ENCODE peak calls at places on chromosomes 4 and X, in ten cellular contexts. One of them, this sample, is unnamed.

GRCh38 chrX:100663651-100664050 is 19.7 kb downstream of the SRPX2 start:
- DNase-seq in heart left ventricle: no peak
- DNase-seq in suprapubic skin: no peak
- DNase-seq in NB4: no peak
- DNase-seq in breast epithelium: no peak
- DNase-seq in tibial nerve: no peak
- DNase-seq in Peyer's patch: no peak
- DNase-seq in HepG2: no peak
- DNase-seq in spleen: no peak
- DNase-seq in uterus: no peak
- DNase-seq in this sample: no peak

GRCh38 chr4:97605927-97606326 is 537.3 kb downstream of the STPG2 start:
- DNase-seq in heart left ventricle: no peak
- DNase-seq in suprapubic skin: no peak
- DNase-seq in NB4: no peak
- DNase-seq in breast epithelium: no peak
- DNase-seq in tibial nerve: no peak
- DNase-seq in Peyer's patch: no peak
- DNase-seq in HepG2: no peak
- DNase-seq in spleen: no peak
- DNase-seq in uterus: no peak
- DNase-seq in this sample: no peak

GRCh38 chr4:98745372-98745771 is 87.0 kb upstream of the TSPAN5 start:
- DNase-seq in heart left ventricle: no peak
- DNase-seq in suprapubic skin: no peak
- DNase-seq in NB4: peak; percentile 49
- DNase-seq in breast epithelium: no peak
- DNase-seq in tibial nerve: no peak
- DNase-seq in Peyer's patch: no peak
- DNase-seq in HepG2: peak; percentile 23
- DNase-seq in spleen: no peak
- DNase-seq in uterus: no peak
- DNase-seq in this sample: peak; percentile 62

GRCh38 chr4:39825741-39826231 is 127.8 kb downstream of the UBE2K start:
- DNase-seq in heart left ventricle: no peak
- DNase-seq in suprapubic skin: no peak
- DNase-seq in NB4: no peak
- DNase-seq in breast epithelium: no peak
- DNase-seq in tibial nerve: no peak
- DNase-seq in Peyer's patch: no peak
- DNase-seq in HepG2: no peak
- DNase-seq in spleen: no peak
- DNase-seq in uterus: no peak
- DNase-seq in this sample: no peak

GRCh38 chr4:116180056-116180690 is 905.2 kb downstream of the TRAM1L1 start:
- DNase-seq in heart left ventricle: no peak
- DNase-seq in suprapubic skin: no peak
- DNase-seq in NB4: peak; percentile 14
- DNase-seq in breast epithelium: no peak
- DNase-seq in tibial nerve: no peak
- DNase-seq in Peyer's patch: no peak
- DNase-seq in HepG2: no peak
- DNase-seq in spleen: no peak
- DNase-seq in uterus: no peak
- DNase-seq in this sample: peak; percentile 8

GRCh38 chr4:2259541-2260267 is 2.2 kb downstream of the MXD4 start:
- DNase-seq in heart left ventricle: peak; percentile 18
- DNase-seq in suprapubic skin: peak; percentile 76
- DNase-seq in NB4: no peak
- DNase-seq in breast epithelium: peak; percentile 43
- DNase-seq in tibial nerve: no peak
- DNase-seq in Peyer's patch: peak; percentile 46
- DNase-seq in HepG2: no peak
- DNase-seq in spleen: peak; percentile 78
- DNase-seq in uterus: peak; percentile 16
- DNase-seq in this sample: no peak

GRCh38 chrX:45537936-45538335 is 337.3 kb upstream of the DIPK2B start:
- DNase-seq in heart left ventricle: no peak
- DNase-seq in suprapubic skin: no peak
- DNase-seq in NB4: no peak
- DNase-seq in breast epithelium: no peak
- DNase-seq in tibial nerve: no peak
- DNase-seq in Peyer's patch: no peak
- DNase-seq in HepG2: no peak
- DNase-seq in spleen: no peak
- DNase-seq in uterus: no peak
- DNase-seq in this sample: no peak

GRCh38 chrX:39915081-39915480 is 182.7 kb downstream of the BCOR start:
- DNase-seq in heart left ventricle: no peak
- DNase-seq in suprapubic skin: no peak
- DNase-seq in NB4: no peak
- DNase-seq in breast epithelium: no peak
- DNase-seq in tibial nerve: no peak
- DNase-seq in Peyer's patch: no peak
- DNase-seq in HepG2: no peak
- DNase-seq in spleen: no peak
- DNase-seq in uterus: no peak
- DNase-seq in this sample: no peak

GRCh38 chr4:3387943-3388348 is 53.8 kb upstream of the HGFAC start:
- DNase-seq in heart left ventricle: peak; percentile 89
- DNase-seq in suprapubic skin: peak; percentile 92
- DNase-seq in NB4: peak; percentile 56
- DNase-seq in breast epithelium: peak; percentile 74
- DNase-seq in tibial nerve: peak; percentile 86
- DNase-seq in Peyer's patch: no peak
- DNase-seq in HepG2: no peak
- DNase-seq in spleen: peak; percentile 91
- DNase-seq in uterus: peak; percentile 71
- DNase-seq in this sample: no peak

GRCh38 chrX:40570346-40571093 is 10.2 kb upstream of the ATP6AP2 start:
- DNase-seq in heart left ventricle: no peak
- DNase-seq in suprapubic skin: no peak
- DNase-seq in NB4: peak; percentile 73
- DNase-seq in breast epithelium: no peak
- DNase-seq in tibial nerve: no peak
- DNase-seq in Peyer's patch: no peak
- DNase-seq in HepG2: no peak
- DNase-seq in spleen: no peak
- DNase-seq in uterus: no peak
- DNase-seq in this sample: no peak

GRCh38 chr4:112604590-112604989 is 32.1 kb downstream of the ZGRF1 start:
- DNase-seq in heart left ventricle: peak; percentile 19
- DNase-seq in suprapubic skin: no peak
- DNase-seq in NB4: peak; percentile 51
- DNase-seq in breast epithelium: no peak
- DNase-seq in tibial nerve: peak; percentile 64
- DNase-seq in Peyer's patch: no peak
- DNase-seq in HepG2: peak; percentile 39
- DNase-seq in spleen: no peak
- DNase-seq in uterus: no peak
- DNase-seq in this sample: peak; percentile 26

GRCh38 chr4:118942465-118942864 is 53.8 kb downstream of the SYNPO2 start:
- DNase-seq in heart left ventricle: no peak
- DNase-seq in suprapubic skin: no peak
- DNase-seq in NB4: peak; percentile 98
- DNase-seq in breast epithelium: no peak
- DNase-seq in tibial nerve: no peak
- DNase-seq in Peyer's patch: no peak
- DNase-seq in HepG2: no peak
- DNase-seq in spleen: no peak
- DNase-seq in uterus: no peak
- DNase-seq in this sample: no peak

GRCh38 chrX:134542485-134542884 is 82.5 kb downstream of the HPRT1 start:
- DNase-seq in heart left ventricle: peak; percentile 25
- DNase-seq in suprapubic skin: no peak
- DNase-seq in NB4: peak; percentile 89
- DNase-seq in breast epithelium: no peak
- DNase-seq in tibial nerve: no peak
- DNase-seq in Peyer's patch: no peak
- DNase-seq in HepG2: no peak
- DNase-seq in spleen: no peak
- DNase-seq in uterus: no peak
- DNase-seq in this sample: no peak

DNA sequence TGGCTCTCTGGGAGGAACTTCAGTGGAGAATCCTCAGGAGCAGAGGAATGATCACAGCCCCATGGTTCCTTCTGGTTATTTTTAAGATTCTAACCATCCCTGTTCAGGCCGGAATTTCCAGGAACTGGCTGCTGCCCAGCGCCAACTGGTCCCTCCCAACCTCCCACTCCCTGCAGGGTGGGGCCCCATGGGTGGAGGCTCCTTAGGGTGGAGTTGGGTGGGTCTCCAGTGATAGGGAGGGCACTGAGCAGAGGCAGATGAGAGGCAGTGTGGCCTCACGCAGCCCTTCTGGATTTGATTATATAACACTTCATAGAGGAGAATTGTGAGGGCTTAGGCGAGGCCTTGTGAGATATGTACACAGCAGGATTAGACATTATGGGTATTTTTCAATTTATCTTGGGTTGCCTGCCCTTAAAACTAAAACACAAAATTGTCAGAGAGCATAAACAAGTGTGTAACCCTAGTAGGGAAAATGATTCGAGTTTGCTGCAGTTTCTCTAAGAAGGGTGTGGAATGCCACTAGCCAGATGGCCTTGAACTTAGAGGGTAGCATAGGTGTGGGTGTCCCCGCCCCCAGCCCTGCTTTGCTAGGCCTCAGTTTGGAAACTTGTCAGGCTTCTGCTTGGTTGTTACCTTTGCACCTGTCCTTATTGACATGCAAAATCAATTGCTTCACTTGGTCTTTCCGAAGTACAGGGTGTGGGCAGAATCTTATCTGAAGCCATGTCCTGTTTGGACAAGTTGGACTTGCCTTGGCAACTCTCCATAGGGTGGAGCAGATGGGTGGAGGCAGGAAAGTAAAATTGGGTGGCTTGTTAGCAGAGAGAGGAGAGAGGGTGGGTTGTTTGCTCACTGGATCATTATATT is 9.3 kb downstream of the KLF3 start:
- DNase-seq in heart left ventricle: peak; percentile 64
- DNase-seq in suprapubic skin: peak; percentile 86
- DNase-seq in NB4: no peak
- DNase-seq in breast epithelium: no peak
- DNase-seq in tibial nerve: peak; percentile 41
- DNase-seq in Peyer's patch: peak; percentile 88
- DNase-seq in HepG2: peak; percentile 95
- DNase-seq in spleen: no peak
- DNase-seq in uterus: peak; percentile 63
- DNase-seq in this sample: peak; percentile 89
- TF ChIP-seq POLR2A in heart left ventricle: no peak
- TF ChIP-seq POLR2A in suprapubic skin: no peak
- TF ChIP-seq POLR2A in NB4: no peak
- TF ChIP-seq POLR2A in breast epithelium: no peak
- TF ChIP-seq POLR2A in tibial nerve: no peak
- TF ChIP-seq POLR2A in Peyer's patch: peak; percentile 63
- TF ChIP-seq POLR2A in HepG2: peak; percentile 80
- TF ChIP-seq POLR2A in spleen: no peak
- TF ChIP-seq POLR2A in uterus: no peak
- TF ChIP-seq POLR2A in this sample: peak; percentile 63

GRCh38 chrX:65634732-65635131 is 32.7 kb upstream of the MSN start:
- DNase-seq in heart left ventricle: no peak
- DNase-seq in suprapubic skin: no peak
- DNase-seq in NB4: no peak
- DNase-seq in breast epithelium: no peak
- DNase-seq in tibial nerve: no peak
- DNase-seq in Peyer's patch: no peak
- DNase-seq in HepG2: no peak
- DNase-seq in spleen: no peak
- DNase-seq in uterus: no peak
- DNase-seq in this sample: no peak
- TF ChIP-seq POLR2A in heart left ventricle: no peak
- TF ChIP-seq POLR2A in suprapubic skin: no peak
- TF ChIP-seq POLR2A in NB4: no peak
- TF ChIP-seq POLR2A in breast epithelium: no peak
- TF ChIP-seq POLR2A in tibial nerve: no peak
- TF ChIP-seq POLR2A in Peyer's patch: no peak
- TF ChIP-seq POLR2A in HepG2: no peak
- TF ChIP-seq POLR2A in spleen: no peak
- TF ChIP-seq POLR2A in uterus: no peak
- TF ChIP-seq POLR2A in this sample: no peak

GRCh38 chr4:44056721-44057151 is 391.9 kb downstream of the KCTD8 start:
- DNase-seq in heart left ventricle: no peak
- DNase-seq in suprapubic skin: no peak
- DNase-seq in NB4: no peak
- DNase-seq in breast epithelium: no peak
- DNase-seq in tibial nerve: no peak
- DNase-seq in Peyer's patch: no peak
- DNase-seq in HepG2: no peak
- DNase-seq in spleen: no peak
- DNase-seq in uterus: no peak
- DNase-seq in this sample: no peak
- TF ChIP-seq POLR2A in heart left ventricle: no peak
- TF ChIP-seq POLR2A in suprapubic skin: no peak
- TF ChIP-seq POLR2A in NB4: no peak
- TF ChIP-seq POLR2A in breast epithelium: no peak
- TF ChIP-seq POLR2A in tibial nerve: no peak
- TF ChIP-seq POLR2A in Peyer's patch: no peak
- TF ChIP-seq POLR2A in HepG2: no peak
- TF ChIP-seq POLR2A in spleen: no peak
- TF ChIP-seq POLR2A in uterus: no peak
- TF ChIP-seq POLR2A in this sample: no peak

GRCh38 chr4:88696620-88697019 is 1.0 kb downstream of the NAP1L5 start:
- DNase-seq in heart left ventricle: no peak
- DNase-seq in suprapubic skin: no peak
- DNase-seq in NB4: no peak
- DNase-seq in breast epithelium: no peak
- DNase-seq in tibial nerve: no peak
- DNase-seq in Peyer's patch: no peak
- DNase-seq in HepG2: no peak
- DNase-seq in spleen: no peak
- DNase-seq in uterus: no peak
- DNase-seq in this sample: no peak

GRCh38 chr4:88697113-88697512 is 516 bp downstream of the NAP1L5 start:
- DNase-seq in heart left ventricle: peak; percentile 29
- DNase-seq in suprapubic skin: no peak
- DNase-seq in NB4: peak; percentile 4
- DNase-seq in breast epithelium: no peak
- DNase-seq in tibial nerve: peak; percentile 17
- DNase-seq in Peyer's patch: no peak
- DNase-seq in HepG2: no peak
- DNase-seq in spleen: no peak
- DNase-seq in uterus: peak; percentile 48
- DNase-seq in this sample: peak; percentile 54

GRCh38 chr4:88693792-88694191 is 3.8 kb downstream of the NAP1L5 start:
- DNase-seq in heart left ventricle: no peak
- DNase-seq in suprapubic skin: no peak
- DNase-seq in NB4: no peak
- DNase-seq in breast epithelium: no peak
- DNase-seq in tibial nerve: no peak
- DNase-seq in Peyer's patch: no peak
- DNase-seq in HepG2: no peak
- DNase-seq in spleen: no peak
- DNase-seq in uterus: no peak
- DNase-seq in this sample: no peak

GRCh38 chr4:88698539-88698938 is 910 bp upstream of the NAP1L5 start:
- DNase-seq in heart left ventricle: no peak
- DNase-seq in suprapubic skin: no peak
- DNase-seq in NB4: no peak
- DNase-seq in breast epithelium: no peak
- DNase-seq in tibial nerve: no peak
- DNase-seq in Peyer's patch: no peak
- DNase-seq in HepG2: no peak
- DNase-seq in spleen: no peak
- DNase-seq in uterus: no peak
- DNase-seq in this sample: peak; percentile 31

GRCh38 chr4:88697588-88698329 is at the start of gene NAP1L5:
- DNase-seq in heart left ventricle: peak; percentile 78
- DNase-seq in suprapubic skin: peak; percentile 80
- DNase-seq in NB4: peak; percentile 55
- DNase-seq in breast epithelium: no peak
- DNase-seq in tibial nerve: peak; percentile 55
- DNase-seq in Peyer's patch: peak; percentile 66
- DNase-seq in HepG2: no peak
- DNase-seq in spleen: peak; percentile 89
- DNase-seq in uterus: peak; percentile 77
- DNase-seq in this sample: peak; percentile 87
- TF ChIP-seq POLR2A in heart left ventricle: no peak
- TF ChIP-seq POLR2A in suprapubic skin: no peak
- TF ChIP-seq POLR2A in NB4: no peak
- TF ChIP-seq POLR2A in breast epithelium: peak; percentile 9
- TF ChIP-seq POLR2A in tibial nerve: peak; percentile 63
- TF ChIP-seq POLR2A in Peyer's patch: peak; percentile 26
- TF ChIP-seq POLR2A in HepG2: no peak
- TF ChIP-seq POLR2A in spleen: no peak
- TF ChIP-seq POLR2A in uterus: peak; percentile 44
- TF ChIP-seq POLR2A in this sample: peak; percentile 57

This sample was measured in erythroblast.